ENCODE peak calls at places on chromosomes 5 and 9, in eight cellular contexts. R is SK-N-SH, U is Karpas-422, O is HCT116, L is IMR-90, A is PC-3, G is neuronal stem cell, N is mesendoderm. W is an unnamed sample. For H3K36me3, the result is how much of the 10 kb centered on the place peaks cover.

GRCh38 chr9:19464764-19465570 is 56.2 kb downstream of the ACER2 start:
- DNase-seq in L (peak), G (peak), N (peak), U (peak), A (peak), O (peak), R (peak), W (peak)

GRCh38 chr9:130292104-130292503 is 26.5 kb downstream of the HMCN2 start:
- DNase-seq in G (no peak), U (no peak), O (no peak), N (no peak), R (no peak), L (no peak), A (no peak), W (no peak)

GRCh38 chr5:108654042-108654441 is 93.7 kb upstream of the FER start:
- DNase-seq in N (no peak), U (no peak), G (no peak), O (no peak), R (no peak), L (peak), A (peak), W (peak)

GRCh38 chr5:152523964-152524363 is 118.9 kb upstream of the NMUR2 start:
- DNase-seq in O (no peak), R (no peak), A (no peak), L (no peak), N (no peak), G (no peak), U (no peak), W (no peak)

GRCh38 chr5:57243286-57244137 is 69.7 kb downstream of the GPBP1 start:
- DNase-seq in O (no peak), N (no peak), G (no peak), A (no peak), U (no peak), R (no peak), L (no peak), W (no peak)

GRCh38 chr5:44997506-44997905 is 188.8 kb downstream of the MRPS30 start:
- DNase-seq in O (no peak), A (peak), U (no peak), G (no peak), L (no peak), R (no peak), N (no peak), W (no peak)

GRCh38 chr5:178381921-178382688 is 149.5 kb upstream of the PHYKPL start:
- DNase-seq in N (no peak), A (no peak), L (no peak), G (no peak), U (no peak), R (no peak), O (no peak), W (no peak)

GRCh38 chr5:14416709-14417108 is 164.9 kb upstream of the OTULINL start:
- DNase-seq in L (no peak), O (no peak), U (no peak), A (no peak), R (no peak), N (peak), G (no peak), W (no peak)

GRCh38 chr9:13278023-13278367 is 1.5 kb downstream of the MPDZ start:
- DNase-seq in G (no peak), N (peak), U (no peak), A (no peak), L (peak), R (no peak), O (no peak), W (peak)

GRCh38 chr5:61051267-61051666 is 106.3 kb downstream of the NDUFAF2 start:
- DNase-seq in U (no peak), G (no peak), O (peak), L (peak), R (no peak), A (peak), N (peak), W (peak)

GRCh38 chr9:96021616-96022444 is 146.3 kb downstream of the ERCC6L2 start:
- DNase-seq in L (no peak), A (no peak), G (peak), N (peak), O (no peak), R (peak), U (no peak), W (no peak)

GRCh38 chr5:167950126-167950721 is 341.2 kb upstream of the WWC1 start:
- DNase-seq in N (peak), R (no peak), G (no peak), U (no peak), A (no peak), O (no peak), L (peak), W (peak)

GRCh38 chr9:124721109-124721850 is 49.8 kb downstream of the NR6A1 start:
- DNase-seq in L (peak), O (peak), N (peak), A (no peak), U (no peak), G (no peak), R (no peak), W (peak)

GRCh38 chr5:149677721-149678120 is 52.4 kb upstream of the PPARGC1B start:
- DNase-seq in A (no peak), U (no peak), O (no peak), R (no peak), L (no peak), N (no peak), G (no peak), W (no peak)

GRCh38 chr9:21995652-21996275 is 1.2 kb downstream of the CDKN2B-AS1 start:
- DNase-seq in O (no peak), U (peak), L (peak), N (peak), R (peak), G (no peak), A (peak), W (peak)

GRCh38 chr5:14216902-14217301 is 73.8 kb downstream of the TRIO start:
- DNase-seq in U (no peak), O (no peak), L (no peak), G (no peak), A (no peak), N (peak), R (no peak), W (no peak)

GRCh38 chr9:2657427-2657826 is 35.8 kb downstream of the VLDLR start:
- DNase-seq in N (no peak), O (no peak), G (no peak), L (no peak), A (no peak), R (no peak), U (peak), W (no peak)

GRCh38 chr5:75325242-75325641 is 11.8 kb upstream of the HMGCR start:
- DNase-seq in A (no peak), R (no peak), U (no peak), G (no peak), N (no peak), L (no peak), O (no peak), W (no peak)

GRCh38 chr5:57442080-57442839 is 40.4 kb downstream of the ACTBL2 start:
- DNase-seq in O (no peak), U (no peak), A (peak), G (no peak), R (no peak), N (no peak), L (peak), W (peak)

GRCh38 chr9:123470121-123470851 is 114.3 kb downstream of the CRB2 start:
- DNase-seq in N (peak), R (no peak), G (no peak), U (no peak), O (no peak), L (no peak), A (no peak), W (no peak)

GRCh38 chr5:153050496-153051179 is 439.8 kb upstream of the GRIA1 start:
- DNase-seq in L (no peak), R (no peak), G (no peak), A (no peak), U (no peak), N (no peak), O (no peak), W (no peak)

GRCh38 chr5:125700380-125700856 is 722.8 kb upstream of the GRAMD2B start:
- DNase-seq in N (no peak), U (no peak), G (no peak), O (no peak), A (peak), R (no peak), L (no peak), W (peak)

GRCh38 chr9:98990181-98990870 is 46.6 kb downstream of the COL15A1 start:
- DNase-seq in U (no peak), R (no peak), L (no peak), A (no peak), N (no peak), G (no peak), O (no peak), W (no peak)

GRCh38 chr5:87252283-87252605 is 15.4 kb upstream of the RASA1 start:
- DNase-seq in R (no peak), A (no peak), N (no peak), G (no peak), L (no peak), O (no peak), U (no peak), W (no peak)

GRCh38 chr5:66080664-66081063 is 63.4 kb upstream of the SREK1 start:
- DNase-seq in G (no peak), U (no peak), O (no peak), R (no peak), N (no peak), A (no peak), L (no peak), W (peak)

GRCh38 chr5:42811591-42812392 is at the start of gene SELENOP:
- DNase-seq in N (peak), R (no peak), A (peak), O (peak), G (peak), U (no peak), L (no peak), W (no peak)

GRCh38 chr5:111530298-111530740 is 18.0 kb upstream of the STARD4 start:
- DNase-seq in A (peak), N (peak), G (no peak), L (peak), O (peak), U (peak), R (no peak), W (peak)

GRCh38 chr5:160390787-160391696 is 8.8 kb downstream of the FAM200C start:
- DNase-seq in O (no peak), N (peak), U (peak), L (peak), R (no peak), G (no peak), A (peak), W (peak)

DNA sequence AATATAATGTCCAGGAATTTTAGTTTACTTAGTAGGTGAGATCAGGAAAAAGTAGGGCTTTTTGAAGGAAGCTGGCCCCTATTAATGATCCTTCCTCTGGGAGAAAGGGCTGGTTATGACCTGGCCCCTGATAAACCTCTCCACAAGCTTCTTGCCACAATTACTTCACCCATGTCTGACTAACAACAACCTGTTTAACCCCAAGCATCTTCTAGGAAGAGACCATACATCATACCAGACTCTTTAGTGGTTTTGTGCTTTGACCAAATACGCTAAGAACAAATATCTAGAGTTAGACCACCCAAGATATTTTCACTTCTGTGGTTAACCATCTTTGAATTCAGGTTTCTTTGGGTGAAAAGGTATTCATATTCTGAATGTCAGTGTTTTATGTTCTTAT is 174.0 kb upstream of the SLC27A6 start:
- DNase-seq in O (no peak), A (no peak), U (no peak), R (no peak), G (no peak), L (no peak), N (no peak), W (no peak)
- H3K9ac ChIP-seq in O (no peak), A (no peak), U (no peak), R (no peak), G (no peak), L (no peak), N (no peak), W (no peak)

GRCh38 chr5:10581867-10582511 is 18.1 kb downstream of the ANKRD33B start:
- DNase-seq in A (no peak), U (no peak), N (no peak), L (no peak), R (no peak), O (no peak), G (no peak), W (peak)

GRCh38 chr5:10580531-10581423 is 16.9 kb downstream of the ANKRD33B start:
- DNase-seq in R (no peak), A (no peak), N (no peak), U (no peak), G (no peak), L (no peak), O (no peak), W (no peak)

GRCh38 chr5:10583663-10584572 is 20.0 kb downstream of the ANKRD33B start:
- DNase-seq in O (no peak), N (no peak), A (no peak), U (no peak), R (no peak), L (no peak), G (no peak), W (no peak)

GRCh38 chr5:10581424-10581748 is 17.5 kb downstream of the ANKRD33B start:
- DNase-seq in N (no peak), R (no peak), L (no peak), O (no peak), A (peak), U (no peak), G (no peak), W (no peak)

GRCh38 chr5:10582512-10582897 is 18.6 kb downstream of the ANKRD33B start:
- DNase-seq in U (no peak), O (no peak), N (no peak), L (no peak), G (no peak), A (no peak), R (no peak), W (no peak)
- H3K4me2 ChIP-seq in U (no peak), O (no peak), N (no peak), L (no peak), G (no peak), A (no peak), R (no peak), W (no peak)

DNA sequence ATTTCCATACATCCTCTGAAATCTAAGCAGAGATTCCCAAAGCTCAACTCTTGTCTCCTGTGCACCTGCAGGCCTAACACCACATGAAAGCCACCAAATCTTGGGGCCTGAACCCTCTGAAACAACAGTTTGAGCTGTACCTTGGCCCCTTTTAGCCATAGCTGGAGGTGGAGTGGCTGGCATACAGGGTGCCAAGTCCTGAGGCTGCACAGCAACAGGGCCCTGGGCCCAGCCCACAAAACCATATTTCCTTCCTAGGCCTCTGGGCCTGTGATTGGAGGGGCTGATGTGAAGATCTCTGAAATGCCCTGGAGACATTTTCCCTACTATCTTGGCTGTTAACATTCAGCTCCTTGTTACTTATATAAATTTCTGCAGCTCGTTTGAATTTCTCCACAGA is 26.5 kb downstream of the DOCK2 start:
- DNase-seq in G (no peak), U (no peak), N (no peak), O (no peak), A (no peak), R (no peak), L (no peak), W (no peak)
- H3K36me3 ChIP-seq in G (under half), U (under half), N (under half), O (under half), A (under half), R (under half), L (under half), W (under half)

DNA sequence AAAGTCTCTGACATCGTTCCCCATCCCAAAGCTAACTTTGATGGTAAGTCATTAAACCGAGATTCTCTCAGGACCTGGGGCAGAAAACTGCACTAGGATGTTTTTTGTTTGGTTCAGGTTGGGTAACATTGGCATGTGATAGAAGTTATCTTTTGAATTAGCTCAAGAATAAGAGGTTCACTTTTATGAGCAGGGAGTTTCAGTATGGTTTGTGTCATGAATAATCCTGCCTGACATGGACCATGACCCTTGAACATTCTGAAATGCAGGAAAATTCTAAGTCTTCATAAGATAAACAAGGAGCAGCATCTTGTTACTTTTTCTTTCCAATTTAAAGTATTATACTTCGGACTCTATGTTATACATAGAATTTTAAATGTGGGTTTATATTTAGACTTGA is 102.9 kb upstream of the TAF11L2 start:
- DNase-seq in N (no peak), U (no peak), R (no peak), O (no peak), A (no peak), L (no peak), G (no peak), W (no peak)
- H3K9ac ChIP-seq in N (no peak), U (no peak), R (no peak), O (no peak), A (no peak), L (no peak), G (no peak), W (no peak)

GRCh38 chr5:94218374-94218773 is 400.0 kb downstream of the KIAA0825 start:
- DNase-seq in O (no peak), N (peak), R (no peak), U (no peak), A (peak), L (peak), G (no peak), W (peak)

GRCh38 chr5:94217216-94217615 is 401.2 kb downstream of the KIAA0825 start:
- DNase-seq in O (no peak), L (peak), U (no peak), A (no peak), N (no peak), G (no peak), R (no peak), W (no peak)

GRCh38 chr5:94223231-94223630 is 395.2 kb downstream of the KIAA0825 start:
- DNase-seq in R (no peak), O (no peak), N (no peak), U (no peak), L (no peak), G (no peak), A (no peak), W (no peak)

GRCh38 chr5:94217745-94218144 is 400.7 kb downstream of the KIAA0825 start:
- DNase-seq in R (no peak), A (peak), O (no peak), N (no peak), L (no peak), G (no peak), U (no peak), W (no peak)
- H3K4me2 ChIP-seq in R (no peak), A (no peak), O (peak), N (no peak), L (no peak), G (no peak), U (no peak), W (no peak)

GRCh38 chr5:177346820-177347219 is 4.6 kb downstream of the LMAN2 start:
- DNase-seq in L (peak), A (no peak), U (no peak), O (no peak), R (no peak), G (no peak), N (no peak), W (no peak)
- H3K36me3 ChIP-seq in L (under half), A (under half), U (under half), O (under half), R (under half), G (under half), N (under half), W (under half)

DNA sequence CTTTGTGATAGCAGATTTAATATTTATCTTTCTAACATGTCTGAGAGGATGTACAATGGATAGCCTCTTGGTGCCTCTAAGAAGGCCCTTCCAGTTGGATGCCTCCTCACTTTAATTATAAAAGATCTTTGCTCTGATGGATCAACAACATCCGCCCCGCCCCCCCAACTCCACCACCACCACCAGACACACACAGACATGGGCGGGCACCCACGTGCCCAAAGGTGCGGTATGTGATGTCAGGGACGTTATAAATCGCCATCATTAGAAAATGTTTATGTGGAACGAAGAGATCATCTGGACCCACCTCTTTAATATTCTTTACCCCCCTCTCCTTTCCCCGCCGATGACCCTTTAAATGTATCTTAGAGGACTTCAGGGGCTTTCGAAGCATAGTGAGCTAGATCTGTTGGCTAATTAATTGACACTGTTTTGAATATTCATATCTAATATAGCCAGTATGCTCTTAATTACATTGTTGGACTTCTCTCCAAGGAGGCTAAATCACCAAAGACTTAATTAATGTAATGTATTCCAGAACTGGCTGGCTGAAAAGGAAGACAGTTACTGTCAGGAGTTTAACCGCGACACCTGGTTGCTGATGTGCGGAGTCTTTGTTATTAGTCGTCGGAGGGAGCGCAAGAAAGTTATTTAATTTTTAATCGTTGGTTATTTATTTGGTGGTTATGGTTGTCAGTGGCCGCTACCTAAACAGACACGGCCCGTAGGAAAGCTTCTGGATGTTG is 6.1 kb upstream of the FOXB2 start:
- DNase-seq in G (no peak), A (no peak), L (no peak), R (peak), U (no peak), O (no peak), N (no peak), W (no peak)
- H3K9ac ChIP-seq in G (no peak), A (no peak), L (no peak), R (no peak), U (no peak), O (no peak), N (no peak), W (no peak)

GRCh38 chr9:105127863-105128220 is 116.6 kb upstream of the SLC44A1 start:
- DNase-seq in O (no peak), R (no peak), N (peak), U (no peak), A (peak), G (no peak), L (peak), W (peak)
- H3K4me2 ChIP-seq in O (no peak), R (no peak), N (no peak), U (no peak), A (no peak), G (no peak), L (no peak), W (no peak)

DNA sequence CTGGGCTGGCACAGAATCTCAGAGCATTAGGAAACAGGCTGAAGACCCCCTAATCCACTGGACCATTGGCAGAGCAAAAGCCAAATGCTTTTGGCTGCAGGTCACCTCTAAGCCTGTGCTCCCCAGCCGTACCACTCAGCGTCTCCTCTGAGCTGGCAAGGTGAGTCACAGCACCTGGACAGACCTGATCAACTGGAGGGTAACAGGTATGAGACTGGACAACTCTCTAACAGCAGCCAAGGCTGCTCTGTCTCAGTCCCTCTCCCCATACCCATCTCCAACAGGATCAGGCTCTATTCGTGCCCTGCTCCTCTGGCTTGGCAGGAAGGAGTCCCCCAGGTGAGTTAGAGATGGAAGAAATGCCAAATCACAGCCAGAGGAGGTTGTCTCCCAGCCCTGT is 4.7 kb downstream of the GOLGA2 start:
- DNase-seq in R (no peak), L (no peak), G (no peak), U (no peak), O (peak), N (no peak), A (peak), W (no peak)
- H3K36me3 ChIP-seq in R (under half), L (half or more), G (under half), U (under half), O (under half), N (under half), A (under half), W (under half)